ENCODE peak calls at places on chromosomes 16 and 17, in six cellular contexts. E, A, S, V, C and F are unnamed samples.
A peak's percentile ranks its signal among the peaks of the same experiment; 100 is the strongest.

GRCh38 chr17:82737981-82738877 is 2.8 kb downstream of the FN3K start:
- DNase-seq in E (no peak), A (no peak), S (no peak), V (no peak), C (no peak), F (no peak)

GRCh38 chr17:81544281-81544974 is 7.7 kb downstream of the FAAP100 start:
- DNase-seq in E (no peak), A (no peak), S (no peak), V (no peak), C (no peak), F (no peak)

GRCh38 chr16:22098538-22099255 is 6.4 kb downstream of the VWA3A start:
- DNase-seq in E (peak; percentile 52), A (no peak), S (no peak), V (no peak), C (peak; percentile 70), F (no peak)

GRCh38 chr17:57875109-57876022 is 25.5 kb upstream of the MRPS23 start:
- DNase-seq in E (peak; percentile 99), A (no peak), S (no peak), V (no peak), C (no peak), F (no peak)

GRCh38 chr17:74678541-74678940 is 34.2 kb downstream of the CD300LF start:
- DNase-seq in E (no peak), A (no peak), S (no peak), V (no peak), C (no peak), F (no peak)

GRCh38 chr17:38605852-38606645 is at the start of gene SRCIN1:
- DNase-seq in E (peak; percentile 46), A (peak; percentile 12), S (peak; percentile 15), V (peak; percentile 72), C (peak; percentile 96), F (peak; percentile 46)

GRCh38 chr16:23105309-23105708 is 43.9 kb downstream of the USP31 start:
- DNase-seq in E (no peak), A (no peak), S (no peak), V (peak; percentile 30), C (no peak), F (no peak)

GRCh38 chr16:86618431-86619262 is 40.3 kb downstream of the FOXL1 start:
- DNase-seq in E (no peak), A (no peak), S (no peak), V (no peak), C (no peak), F (no peak)

GRCh38 chr17:62592305-62593099 is 35.0 kb upstream of the MRC2 start:
- DNase-seq in E (peak; percentile 8), A (no peak), S (no peak), V (no peak), C (no peak), F (no peak)

GRCh38 chr17:45300060-45300751 is 16.6 kb downstream of the MAP3K14 start:
- DNase-seq in E (no peak), A (no peak), S (no peak), V (no peak), C (no peak), F (no peak)